ENCODE peak calls at places on chromosome 19, in six cellular contexts. R, K, B, S, T and U are unnamed samples.

GRCh38 chr19:55247621-55248099 is 11.2 kb downstream of the PPP6R1 start:
- DNase-seq in R (no peak), K (peak), B (no peak), S (peak), T (no peak), U (no peak)

GRCh38 chr19:11164278-11164677 is 8.7 kb upstream of the SPC24 start:
- DNase-seq in R (no peak), K (no peak), B (no peak), S (no peak), T (no peak), U (no peak)

GRCh38 chr19:5308471-5309437 is 31.9 kb downstream of the PTPRS start:
- DNase-seq in R (peak), K (peak), B (no peak), S (peak), T (peak), U (no peak)

GRCh38 chr19:39112338-39112890 is 13.2 kb upstream of the PAK4 start:
- DNase-seq in R (no peak), K (no peak), B (no peak), S (no peak), T (no peak), U (no peak)

GRCh38 chr19:47315125-47315821 is 5.6 kb downstream of the C5AR1 start:
- DNase-seq in R (peak), K (peak), B (no peak), S (peak), T (peak), U (no peak)

GRCh38 chr19:39403331-39404312 is 3.0 kb upstream of the ZFP36 start:
- DNase-seq in R (peak), K (peak), B (peak), S (peak), T (peak), U (peak)

GRCh38 chr19:32526895-32527294 is 54.1 kb upstream of the PDCD5 start:
- DNase-seq in R (no peak), K (no peak), B (no peak), S (no peak), T (no peak), U (no peak)

GRCh38 chr19:37999309-38000213 is 92.6 kb downstream of the SIPA1L3 start:
- DNase-seq in R (peak), K (peak), B (no peak), S (peak), T (no peak), U (no peak)

GRCh38 chr19:33052352-33052972 is 12.2 kb downstream of the RHPN2 start:
- DNase-seq in R (peak), K (peak), B (no peak), S (peak), T (no peak), U (no peak)

GRCh38 chr19:535017-535835 is 3.7 kb downstream of the CDC34 start:
- DNase-seq in R (no peak), K (no peak), B (no peak), S (no peak), T (no peak), U (no peak)

GRCh38 chr19:1065606-1066109 is 1.3 kb upstream of the ARHGAP45 start:
- DNase-seq in R (no peak), K (no peak), B (no peak), S (no peak), T (no peak), U (no peak)

GRCh38 chr19:38033658-38034150 is 126.7 kb downstream of the SIPA1L3 start:
- DNase-seq in R (no peak), K (peak), B (peak), S (peak), T (no peak), U (no peak)

GRCh38 chr19:5452594-5453565 is 2.3 kb upstream of the ZNRF4 start:
- DNase-seq in R (peak), K (peak), B (no peak), S (peak), T (no peak), U (no peak)

GRCh38 chr19:33997690-33998089 is 174.6 kb upstream of the LSM14A start:
- DNase-seq in R (no peak), K (no peak), B (no peak), S (peak), T (no peak), U (no peak)

GRCh38 chr19:31312004-31312403 is 37.2 kb downstream of the TSHZ3 start:
- DNase-seq in R (peak), K (peak), B (no peak), S (peak), T (no peak), U (no peak)

GRCh38 chr19:55099557-55100506 is 17.6 kb downstream of the PPP1R12C start:
- DNase-seq in R (no peak), K (no peak), B (no peak), S (no peak), T (no peak), U (no peak)

GRCh38 chr19:46634045-46634655 is 1.9 kb downstream of the GNG8 start:
- DNase-seq in R (peak), K (peak), B (peak), S (peak), T (peak), U (peak)

GRCh38 chr19:13040232-13040915 is 45.1 kb downstream of the NFIX start:
- DNase-seq in R (no peak), K (no peak), B (no peak), S (no peak), T (no peak), U (no peak)

GRCh38 chr19:13039211-13039789 is 44.0 kb downstream of the NFIX start:
- DNase-seq in R (no peak), K (no peak), B (no peak), S (no peak), T (no peak), U (no peak)

GRCh38 chr19:13037161-13037560 is 41.9 kb downstream of the NFIX start:
- DNase-seq in R (peak), K (peak), B (no peak), S (peak), T (no peak), U (no peak)

GRCh38 chr19:13037718-13038117 is 42.4 kb downstream of the NFIX start:
- DNase-seq in R (no peak), K (no peak), B (no peak), S (no peak), T (no peak), U (no peak)

GRCh38 chr19:13038306-13039210 is 43.3 kb downstream of the NFIX start:
- DNase-seq in R (no peak), K (no peak), B (no peak), S (no peak), T (no peak), U (no peak)
- TF ChIP-seq CTCF in R (no peak), K (no peak), B (no peak), S (no peak), T (no peak), U (no peak)

GRCh38 chr19:40693150-40693788 is 2.8 kb upstream of the NUMBL start:
- DNase-seq in R (no peak), K (no peak), B (no peak), S (no peak), T (no peak), U (no peak)

GRCh38 chr19:40691421-40692211 is 1.2 kb upstream of the NUMBL start:
- DNase-seq in R (no peak), K (no peak), B (no peak), S (no peak), T (no peak), U (peak)

GRCh38 chr19:40695881-40696280 is 5.4 kb upstream of the NUMBL start:
- DNase-seq in R (no peak), K (no peak), B (no peak), S (no peak), T (no peak), U (no peak)

GRCh38 chr19:40692212-40692551 is 1.7 kb upstream of the NUMBL start:
- DNase-seq in R (no peak), K (no peak), B (no peak), S (no peak), T (no peak), U (no peak)

GRCh38 chr19:40693896-40694295 is 3.4 kb upstream of the NUMBL start:
- DNase-seq in R (no peak), K (no peak), B (no peak), S (no peak), T (no peak), U (no peak)
- TF ChIP-seq CTCF in R (no peak), K (no peak), B (no peak), S (no peak), T (no peak), U (no peak)

GRCh38 chr19:8504171-8504570 is 1.7 kb upstream of the PRAM1 start:
- DNase-seq in R (no peak), K (no peak), B (no peak), S (no peak), T (no peak), U (no peak)

GRCh38 chr19:8505680-8506401 is 3.4 kb upstream of the PRAM1 start:
- DNase-seq in R (peak), K (peak), B (peak), S (peak), T (peak), U (peak)

GRCh38 chr19:8503506-8503905 is 1.1 kb upstream of the PRAM1 start:
- DNase-seq in R (no peak), K (no peak), B (no peak), S (no peak), T (no peak), U (no peak)

GRCh38 chr19:8510589-8511115 is 3.3 kb downstream of the ZNF414 start:
- DNase-seq in R (no peak), K (no peak), B (no peak), S (no peak), T (no peak), U (no peak)

DNA sequence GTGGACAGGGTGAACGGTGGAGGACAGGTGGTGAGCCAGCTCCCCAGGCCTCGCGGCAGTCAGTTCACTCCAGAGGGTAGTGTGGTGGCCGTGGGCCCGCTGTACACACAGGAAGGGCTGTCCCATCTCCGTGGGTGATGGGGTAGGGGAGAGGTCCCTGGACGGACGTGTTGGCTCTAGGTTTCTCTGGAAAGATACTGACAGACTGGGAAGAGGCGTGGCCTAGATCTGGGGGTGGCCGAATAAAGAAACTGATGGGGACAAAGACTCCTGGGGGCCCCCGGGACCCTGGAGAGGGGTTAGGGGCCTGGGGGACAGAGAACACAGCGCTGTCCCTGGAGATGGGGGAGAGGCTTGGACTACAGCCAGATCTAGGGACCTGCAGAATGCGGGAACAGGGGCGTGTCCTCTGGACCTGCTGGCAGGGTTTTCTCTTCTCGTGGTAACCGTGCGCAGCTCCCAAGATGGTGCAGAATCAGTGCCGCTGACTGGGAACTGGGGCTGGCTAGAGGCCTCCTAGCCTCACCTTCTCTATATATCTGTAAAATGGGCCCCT is 4.0 kb upstream of the PRAM1 start:
- DNase-seq in R (no peak), K (no peak), B (no peak), S (no peak), T (no peak), U (no peak)
- TF ChIP-seq CTCF in R (no peak), K (no peak), B (no peak), S (no peak), T (no peak), U (no peak)

DNA sequence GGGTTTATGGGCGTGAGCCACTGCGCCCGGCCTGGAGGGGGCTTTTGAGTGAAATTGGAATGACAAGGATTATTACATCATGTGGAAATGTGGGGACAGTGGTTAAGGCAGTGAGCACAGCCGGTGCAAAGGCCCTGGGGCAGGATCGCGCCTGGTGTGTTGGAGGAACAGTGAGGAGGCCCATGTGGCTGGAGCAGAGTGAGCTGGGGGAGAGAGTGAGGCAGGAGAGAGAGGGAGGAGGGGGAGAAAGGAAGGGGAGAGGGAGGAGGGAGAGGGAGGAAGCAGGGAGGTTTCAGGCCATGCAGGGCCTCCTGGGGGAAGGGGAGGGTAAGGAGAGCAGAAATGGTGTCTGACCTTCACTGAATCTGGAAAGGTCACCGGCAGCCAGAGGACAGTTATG is 11.3 kb upstream of the CELF5 start:
- DNase-seq in R (no peak), K (no peak), B (no peak), S (no peak), T (no peak), U (no peak)
- TF ChIP-seq CTCF in R (no peak), K (no peak), B (no peak), S (no peak), T (no peak), U (no peak)

GRCh38 chr19:18523841-18524240 is 2.0 kb upstream of the ELL start:
- DNase-seq in R (no peak), K (no peak), B (no peak), S (no peak), T (no peak), U (no peak)

GRCh38 chr19:18520848-18521691 is 800 bp downstream of the ELL start:
- DNase-seq in R (no peak), K (no peak), B (peak), S (no peak), T (no peak), U (no peak)

GRCh38 chr19:18519962-18520847 is 1.7 kb downstream of the ELL start:
- DNase-seq in R (peak), K (peak), B (peak), S (peak), T (peak), U (no peak)

GRCh38 chr19:18521692-18522123 is at the start of gene ELL:
- DNase-seq in R (no peak), K (no peak), B (no peak), S (no peak), T (no peak), U (no peak)

DNA sequence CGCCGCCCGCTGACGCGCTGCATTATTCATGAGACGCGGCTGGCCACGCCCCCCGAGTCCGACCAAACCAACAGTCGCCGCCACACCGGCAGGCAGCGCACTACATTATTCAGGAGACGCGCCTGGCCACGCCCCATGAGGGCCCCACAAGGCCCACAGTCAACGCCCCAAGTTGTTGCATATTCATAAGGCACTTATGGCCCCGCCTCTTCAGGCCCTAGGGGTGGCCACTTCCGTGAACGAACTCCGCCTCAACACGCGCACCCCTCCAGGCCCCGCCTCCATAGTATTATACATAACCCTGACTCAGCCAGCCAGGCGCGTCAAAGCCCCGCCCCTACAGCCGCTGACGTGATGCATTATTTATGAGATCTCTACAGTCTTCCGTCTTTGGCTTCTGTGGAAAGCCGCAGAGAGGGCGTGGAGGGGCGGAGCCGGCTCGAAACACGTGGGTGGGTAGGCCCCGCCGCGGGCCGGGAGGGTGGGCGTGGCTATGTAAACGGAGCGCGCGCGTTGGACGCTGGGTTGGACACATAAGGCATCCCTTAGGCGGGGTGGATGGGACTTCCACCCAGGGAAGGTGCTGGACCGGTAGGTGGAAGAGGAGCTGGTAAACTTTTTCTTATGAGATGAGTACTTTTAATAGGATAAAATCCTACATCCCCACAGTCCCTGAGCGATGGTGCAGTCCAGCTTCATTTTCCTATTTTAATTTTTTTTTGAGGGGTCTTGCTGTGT is 423 bp upstream of the ELL start:
- DNase-seq in R (peak), K (peak), B (peak), S (peak), T (peak), U (peak)
- TF ChIP-seq CTCF in R (peak), K (peak), B (no peak), S (peak), T (no peak), U (no peak)

GRCh38 chr19:43675269-43675879 is 5.4 kb upstream of the PLAUR start:
- DNase-seq in R (peak), K (peak), B (no peak), S (peak), T (no peak), U (no peak)

GRCh38 chr19:43673702-43674629 is 4.0 kb upstream of the PLAUR start:
- DNase-seq in R (no peak), K (no peak), B (no peak), S (no peak), T (no peak), U (no peak)

GRCh38 chr19:43678512-43678911 is 8.5 kb upstream of the PLAUR start:
- DNase-seq in R (no peak), K (no peak), B (no peak), S (no peak), T (no peak), U (no peak)

GRCh38 chr19:43674630-43674982 is 4.6 kb upstream of the PLAUR start:
- DNase-seq in R (peak), K (peak), B (no peak), S (peak), T (no peak), U (no peak)

DNA sequence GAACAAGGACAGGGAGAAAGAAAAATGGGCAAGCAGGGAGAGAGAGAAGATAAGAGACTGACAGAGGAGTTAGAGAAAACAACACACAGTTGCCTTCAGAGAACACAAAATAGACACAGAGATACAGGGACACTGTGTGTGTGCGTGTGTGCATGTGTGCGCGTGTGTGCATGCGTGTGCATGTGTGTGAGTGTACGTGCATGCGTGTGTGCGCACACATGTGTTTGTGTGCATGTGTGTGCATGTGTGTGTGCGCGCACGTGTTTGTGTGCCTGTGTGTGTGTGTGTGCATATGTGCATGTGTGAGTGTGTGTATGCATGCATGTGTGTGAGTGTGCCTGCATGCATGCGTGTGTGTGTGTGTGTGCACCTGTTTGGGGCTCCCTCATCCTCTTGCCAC is 5.9 kb upstream of the PLAUR start:
- DNase-seq in R (no peak), K (no peak), B (no peak), S (no peak), T (no peak), U (no peak)
- TF ChIP-seq CTCF in R (no peak), K (no peak), B (no peak), S (no peak), T (no peak), U (no peak)

GRCh38 chr19:57813919-57814504 is 701 bp downstream of the ZNF552 start:
- DNase-seq in R (no peak), K (no peak), B (no peak), S (no peak), T (no peak), U (no peak)

GRCh38 chr19:57812201-57812600 is 2.5 kb downstream of the ZNF552 start:
- DNase-seq in R (no peak), K (no peak), B (no peak), S (no peak), T (no peak), U (no peak)

GRCh38 chr19:57815247-57816075 is 748 bp upstream of the ZNF552 start:
- DNase-seq in R (no peak), K (no peak), B (no peak), S (no peak), T (no peak), U (no peak)

GRCh38 chr19:57816652-57817051 is 1.9 kb upstream of the ZNF552 start:
- DNase-seq in R (no peak), K (no peak), B (no peak), S (no peak), T (no peak), U (no peak)

GRCh38 chr19:57814505-57815246 is at the start of gene ZNF552:
- DNase-seq in R (peak), K (peak), B (peak), S (peak), T (peak), U (peak)
- TF ChIP-seq CTCF in R (no peak), K (no peak), B (no peak), S (no peak), T (no peak), U (no peak)